ENCODE peak calls at places on chromosomes 3 and 15, in five cellular contexts. One of them, this sample, is unnamed.

GRCh38 chr3:66402596-66403267 is 98.1 kb downstream of the LRIG1 start:
- DNase-seq in GM12878: no peak
- DNase-seq in K562: peak; percentile 14
- DNase-seq in breast epithelium: peak; percentile 66
- DNase-seq in upper lobe of left lung: no peak
- DNase-seq in this sample: peak; percentile 41

GRCh38 chr3:33826206-33826605 is 27.8 kb downstream of the PDCD6IP start:
- DNase-seq in breast epithelium: no peak
- DNase-seq in GM12878: no peak
- DNase-seq in K562: no peak
- DNase-seq in upper lobe of left lung: no peak
- DNase-seq in this sample: no peak

GRCh38 chr3:70982274-70982673 is 601.3 kb downstream of the FOXP1 start:
- DNase-seq in K562: no peak
- DNase-seq in upper lobe of left lung: no peak
- DNase-seq in breast epithelium: no peak
- DNase-seq in GM12878: no peak
- DNase-seq in this sample: no peak

GRCh38 chr3:171953300-171954022 is 85.9 kb upstream of the FNDC3B start:
- DNase-seq in upper lobe of left lung: no peak
- DNase-seq in breast epithelium: no peak
- DNase-seq in K562: no peak
- DNase-seq in GM12878: no peak
- DNase-seq in this sample: no peak

GRCh38 chr3:177536873-177537272 is 339.6 kb upstream of the TBL1XR1 start:
- DNase-seq in K562: no peak
- DNase-seq in GM12878: no peak
- DNase-seq in breast epithelium: no peak
- DNase-seq in upper lobe of left lung: no peak
- DNase-seq in this sample: no peak

GRCh38 chr15:42490743-42491539 is at the start of gene ZNF106:
- DNase-seq in K562: peak; percentile 94
- DNase-seq in GM12878: peak; percentile 78
- DNase-seq in upper lobe of left lung: peak; percentile 81
- DNase-seq in breast epithelium: peak; percentile 67
- DNase-seq in this sample: peak; percentile 79

GRCh38 chr15:101137312-101137940 is 114.4 kb downstream of the CHSY1 start:
- DNase-seq in breast epithelium: no peak
- DNase-seq in upper lobe of left lung: peak; percentile 41
- DNase-seq in K562: peak; percentile 70
- DNase-seq in GM12878: no peak
- DNase-seq in this sample: no peak

GRCh38 chr3:127734754-127735473 is 62.2 kb downstream of the ABTB1 start:
- DNase-seq in K562: no peak
- DNase-seq in GM12878: no peak
- DNase-seq in upper lobe of left lung: no peak
- DNase-seq in breast epithelium: peak; percentile 71
- DNase-seq in this sample: no peak

GRCh38 chr3:46700772-46701171 is 420 bp upstream of the TMIE start:
- DNase-seq in GM12878: no peak
- DNase-seq in upper lobe of left lung: no peak
- DNase-seq in breast epithelium: no peak
- DNase-seq in K562: no peak
- DNase-seq in this sample: no peak

GRCh38 chr15:69747193-69747592 is 294.6 kb downstream of the RPLP1 start:
- DNase-seq in K562: no peak
- DNase-seq in GM12878: no peak
- DNase-seq in breast epithelium: no peak
- DNase-seq in upper lobe of left lung: no peak
- DNase-seq in this sample: no peak

GRCh38 chr3:56985460-56986327 is 74.8 kb upstream of the SPATA12 start:
- DNase-seq in GM12878: no peak
- DNase-seq in upper lobe of left lung: no peak
- DNase-seq in breast epithelium: no peak
- DNase-seq in K562: no peak
- DNase-seq in this sample: no peak

GRCh38 chr3:170419301-170420087 is 826 bp downstream of the CLDN11 start:
- DNase-seq in K562: no peak
- DNase-seq in GM12878: no peak
- DNase-seq in upper lobe of left lung: no peak
- DNase-seq in breast epithelium: peak; percentile 57
- DNase-seq in this sample: no peak

GRCh38 chr15:29087521-29088285 is 181.9 kb downstream of the NSMCE3 start:
- DNase-seq in breast epithelium: no peak
- DNase-seq in K562: no peak
- DNase-seq in upper lobe of left lung: no peak
- DNase-seq in GM12878: no peak
- DNase-seq in this sample: no peak

GRCh38 chr3:115321396-115321795 is 174.3 kb upstream of the ZBTB20 start:
- DNase-seq in GM12878: no peak
- DNase-seq in breast epithelium: no peak
- DNase-seq in K562: no peak
- DNase-seq in upper lobe of left lung: no peak
- DNase-seq in this sample: no peak

GRCh38 chr3:157088506-157089454 is 71.2 kb downstream of the CCNL1 start:
- DNase-seq in breast epithelium: peak; percentile 93
- DNase-seq in GM12878: peak; percentile 93
- DNase-seq in K562: peak; percentile 94
- DNase-seq in upper lobe of left lung: peak; percentile 95
- DNase-seq in this sample: peak; percentile 95

GRCh38 chr3:120174811-120175210 is 80.6 kb upstream of the GSK3B start:
- DNase-seq in K562: no peak
- DNase-seq in breast epithelium: no peak
- DNase-seq in GM12878: no peak
- DNase-seq in upper lobe of left lung: no peak
- DNase-seq in this sample: no peak

GRCh38 chr3:192571197-192571791 is 156.0 kb downstream of the FGF12 start:
- DNase-seq in K562: peak; percentile 1
- DNase-seq in GM12878: no peak
- DNase-seq in upper lobe of left lung: peak; percentile 26
- DNase-seq in breast epithelium: peak; percentile 34
- DNase-seq in this sample: peak; percentile 59

GRCh38 chr3:157467165-157467564 is 30.5 kb downstream of the PTX3 start:
- DNase-seq in breast epithelium: no peak
- DNase-seq in upper lobe of left lung: no peak
- DNase-seq in GM12878: no peak
- DNase-seq in K562: no peak
- DNase-seq in this sample: no peak

GRCh38 chr15:38187646-38188313 is 64.9 kb upstream of the SPRED1 start:
- DNase-seq in breast epithelium: no peak
- DNase-seq in GM12878: no peak
- DNase-seq in upper lobe of left lung: peak; percentile 39
- DNase-seq in K562: no peak
- DNase-seq in this sample: no peak

GRCh38 chr3:152834354-152835310 is at the start of gene P2RY1:
- DNase-seq in breast epithelium: no peak
- DNase-seq in upper lobe of left lung: peak; percentile 73
- DNase-seq in K562: peak; percentile 89
- DNase-seq in GM12878: peak; percentile 57
- DNase-seq in this sample: peak; percentile 80

GRCh38 chr3:23629181-23629893 is 176.4 kb upstream of the UBE2E1 start:
- DNase-seq in breast epithelium: no peak
- DNase-seq in K562: no peak
- DNase-seq in GM12878: no peak
- DNase-seq in upper lobe of left lung: no peak
- DNase-seq in this sample: no peak

GRCh38 chr3:9500108-9501050 is 53.2 kb downstream of the LHFPL4 start:
- DNase-seq in breast epithelium: no peak
- DNase-seq in K562: peak; percentile 78
- DNase-seq in upper lobe of left lung: peak; percentile 50
- DNase-seq in GM12878: no peak
- DNase-seq in this sample: peak; percentile 28

GRCh38 chr3:16841906-16842709 is 42.6 kb upstream of the PLCL2 start:
- DNase-seq in GM12878: peak; percentile 83
- DNase-seq in breast epithelium: no peak
- DNase-seq in K562: no peak
- DNase-seq in upper lobe of left lung: peak; percentile 79
- DNase-seq in this sample: peak; percentile 18

GRCh38 chr3:33299395-33300081 is 22.3 kb downstream of the FBXL2 start:
- DNase-seq in K562: no peak
- DNase-seq in breast epithelium: no peak
- DNase-seq in upper lobe of left lung: no peak
- DNase-seq in GM12878: no peak
- DNase-seq in this sample: no peak

GRCh38 chr3:123344175-123344908 is 104.5 kb downstream of the ADCY5 start:
- DNase-seq in upper lobe of left lung: no peak
- DNase-seq in K562: peak; percentile 20
- DNase-seq in breast epithelium: no peak
- DNase-seq in GM12878: no peak
- DNase-seq in this sample: no peak

GRCh38 chr3:12553921-12554391 is 2.9 kb upstream of the MKRN2 start:
- DNase-seq in upper lobe of left lung: no peak
- DNase-seq in GM12878: no peak
- DNase-seq in breast epithelium: no peak
- DNase-seq in K562: peak; percentile 51
- DNase-seq in this sample: no peak

DNA sequence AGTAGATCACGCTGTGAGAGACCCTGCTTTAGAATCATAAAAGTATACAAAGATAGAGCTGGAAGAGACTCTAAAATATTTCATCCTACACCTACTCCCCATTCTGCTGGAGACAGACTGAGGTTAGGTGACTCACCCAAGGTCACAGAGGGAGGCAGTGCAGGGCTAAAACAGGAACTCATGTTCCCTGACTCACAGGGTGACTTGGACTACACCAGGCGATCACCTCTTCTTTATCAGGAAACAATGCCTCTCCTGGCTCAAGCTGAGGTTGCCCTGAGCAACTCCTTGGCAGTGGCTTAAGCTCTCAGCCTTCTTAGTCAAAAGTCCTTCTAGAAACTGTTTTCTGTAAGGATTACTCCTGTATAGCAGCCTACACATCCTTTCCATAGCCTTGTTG is 26.4 kb upstream of the TNFAIP8L3 start:
- DNase-seq in K562: peak; percentile 77
- DNase-seq in breast epithelium: no peak
- DNase-seq in GM12878: no peak
- DNase-seq in upper lobe of left lung: no peak
- DNase-seq in this sample: no peak
- TF ChIP-seq POLR2A in K562: no peak
- TF ChIP-seq POLR2A in breast epithelium: no peak
- TF ChIP-seq POLR2A in GM12878: no peak
- TF ChIP-seq POLR2A in upper lobe of left lung: no peak
- TF ChIP-seq POLR2A in this sample: no peak

DNA sequence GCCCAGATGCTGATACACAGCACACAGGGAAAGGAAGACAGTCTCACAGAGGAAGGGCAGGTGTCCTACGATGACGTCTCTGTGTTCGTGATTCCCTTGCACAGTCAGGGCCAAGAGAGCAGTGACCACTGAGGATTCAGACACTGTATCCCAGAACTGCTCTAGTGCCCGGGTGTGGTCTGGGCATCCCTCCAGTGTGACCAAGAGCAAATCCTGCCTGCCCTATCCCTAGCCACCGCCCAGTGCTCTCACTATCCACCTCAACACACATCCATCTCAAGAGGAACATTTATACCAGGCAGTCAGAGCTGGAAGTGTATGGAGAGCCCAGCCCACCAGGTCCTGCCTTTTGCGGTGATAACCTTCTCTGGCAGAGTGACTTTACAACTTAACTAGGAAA is 4.1 kb downstream of the PPM1M start:
- DNase-seq in upper lobe of left lung: no peak
- DNase-seq in GM12878: no peak
- DNase-seq in K562: no peak
- DNase-seq in breast epithelium: no peak
- DNase-seq in this sample: no peak
- TF ChIP-seq POLR2AphosphoS5 in upper lobe of left lung: no peak
- TF ChIP-seq POLR2AphosphoS5 in GM12878: no peak
- TF ChIP-seq POLR2AphosphoS5 in K562: no peak
- TF ChIP-seq POLR2AphosphoS5 in breast epithelium: no peak
- TF ChIP-seq POLR2AphosphoS5 in this sample: no peak

DNA sequence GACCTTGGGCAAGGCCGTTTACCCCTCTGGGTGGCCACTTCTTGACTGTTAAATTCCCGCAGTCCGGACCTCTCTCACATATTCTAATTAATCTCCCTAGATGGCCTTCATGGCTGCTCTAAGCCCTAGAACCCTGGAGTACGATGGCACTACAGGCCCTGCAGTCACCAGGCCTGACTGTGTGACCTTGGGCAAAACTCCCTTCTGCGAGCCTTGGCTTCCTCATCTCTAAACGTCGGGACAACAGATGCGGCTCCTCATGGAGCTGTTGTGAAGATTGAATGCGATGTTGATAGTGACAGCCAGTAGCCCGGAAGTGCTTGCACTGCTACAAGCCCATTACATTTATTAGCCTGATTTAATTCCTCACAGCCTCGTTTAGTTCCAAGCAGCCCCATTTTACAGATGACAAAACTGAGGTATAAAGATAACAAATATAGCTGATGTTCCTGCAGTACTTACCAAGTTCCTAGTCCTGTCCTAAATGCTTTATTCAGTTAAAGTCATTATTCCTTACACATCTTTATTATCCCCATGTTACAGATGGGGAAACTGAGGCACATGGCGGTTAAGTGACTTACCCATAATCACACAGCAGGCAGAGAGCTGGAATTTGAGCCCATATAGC is 10.3 kb downstream of the EPHB3 start:
- DNase-seq in K562: no peak
- DNase-seq in GM12878: no peak
- DNase-seq in breast epithelium: no peak
- DNase-seq in upper lobe of left lung: no peak
- DNase-seq in this sample: no peak
- H3K4me1 ChIP-seq in K562: no peaks in the 10 kb centered on the region
- H3K4me1 ChIP-seq in GM12878: no peaks in the 10 kb centered on the region
- H3K4me1 ChIP-seq in breast epithelium: peaks cover 13% of the 10 kb centered on the region
- H3K4me1 ChIP-seq in upper lobe of left lung: peaks cover 27% of the 10 kb centered on the region
- H3K4me1 ChIP-seq in this sample: peaks cover 9% of the 10 kb centered on the region

DNA sequence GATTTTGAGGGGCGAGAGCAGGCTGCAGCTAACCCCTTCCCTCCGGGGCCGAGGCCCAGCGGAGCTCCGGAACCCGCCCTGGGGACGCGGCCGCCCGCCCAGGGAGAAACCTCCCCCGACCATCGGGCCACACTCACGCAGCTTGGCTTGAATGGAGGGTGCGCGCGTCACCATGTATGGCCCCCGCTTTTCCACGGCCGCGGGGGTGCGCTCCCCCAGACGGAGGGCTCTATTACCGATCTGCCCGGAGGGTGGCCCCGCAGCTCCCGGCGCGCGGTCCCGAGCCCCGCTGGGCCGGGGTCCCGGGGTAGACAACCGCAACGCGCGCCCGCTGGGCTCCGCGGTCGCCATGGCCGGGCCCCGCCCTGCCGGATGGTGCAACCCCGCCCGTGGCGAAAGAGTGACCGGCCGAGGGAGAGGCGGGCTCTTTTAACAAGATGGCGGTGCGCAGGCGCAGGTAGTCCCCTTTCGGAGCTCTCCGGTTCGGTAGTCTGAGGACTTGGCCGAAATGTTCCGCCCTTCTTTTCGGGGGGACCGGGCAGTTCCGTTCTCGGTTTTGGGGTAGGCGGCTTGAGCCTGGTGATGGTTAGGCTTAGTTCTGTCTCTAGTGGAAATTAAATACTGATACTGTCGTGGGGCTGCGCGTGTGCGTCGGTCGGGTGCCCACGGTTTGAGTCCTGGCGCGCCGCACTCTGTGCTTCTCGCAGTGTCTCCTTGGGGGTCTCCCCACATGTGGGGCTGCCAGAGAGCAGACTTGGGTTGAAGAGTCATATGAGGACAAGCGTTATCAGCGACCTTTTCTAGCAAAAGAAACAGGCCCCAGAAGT is at the start of gene FAM219B:
- DNase-seq in K562: peak; percentile 94
- DNase-seq in breast epithelium: peak; percentile 86
- DNase-seq in GM12878: peak; percentile 47
- DNase-seq in upper lobe of left lung: peak; percentile 95
- DNase-seq in this sample: peak; percentile 92
- TF ChIP-seq POLR2A in K562: peak; percentile 87
- TF ChIP-seq POLR2A in breast epithelium: peak; percentile 27
- TF ChIP-seq POLR2A in GM12878: peak; percentile 82
- TF ChIP-seq POLR2A in upper lobe of left lung: peak; percentile 88
- TF ChIP-seq POLR2A in this sample: peak; percentile 92